ENCODE peak calls at places on chromosomes 1 and 21, in six cellular contexts. H is AG09309, M is lower lobe of right lung, W is heart right ventricle, Q is brain microvascular endothelial cell, U is B cell. I is an unnamed sample.
A peak's percentile ranks its signal among the peaks of the same experiment; 100 is the strongest.

GRCh38 chr1:42966688-42967609 is 8.3 kb upstream of the SLC2A1 start:
- DNase-seq in M (no peak), U (no peak), W (no peak), Q (peak; percentile 87), H (peak; percentile 84), I (no peak)

GRCh38 chr1:180734366-180734765 is 102.5 kb downstream of the XPR1 start:
- DNase-seq in M (no peak), Q (no peak), W (no peak), H (no peak), U (no peak), I (no peak)

GRCh38 chr1:175511496-175511895 is 231.9 kb downstream of the TNR start:
- DNase-seq in H (no peak), U (no peak), Q (no peak), W (no peak), M (no peak), I (no peak)

GRCh38 chr1:145720878-145721671 is 1.8 kb downstream of the CD160 start:
- DNase-seq in W (peak; percentile 74), M (peak; percentile 78), H (no peak), Q (peak; percentile 38), U (peak; percentile 62), I (peak; percentile 70)

GRCh38 chr1:3393987-3394920 is 60.2 kb upstream of the ARHGEF16 start:
- DNase-seq in U (no peak), H (no peak), Q (no peak), M (no peak), W (no peak), I (no peak)

GRCh38 chr1:18705811-18706210 is 75.2 kb downstream of the PAX7 start:
- DNase-seq in Q (no peak), U (no peak), W (no peak), M (no peak), H (no peak), I (no peak)

GRCh38 chr1:201845331-201846083 is 16.6 kb downstream of the IPO9 start:
- DNase-seq in H (no peak), W (no peak), M (no peak), Q (peak; percentile 36), U (no peak), I (no peak)

GRCh38 chr1:89363196-89363595 is 663 bp upstream of the GBP6 start:
- DNase-seq in H (no peak), U (no peak), W (no peak), Q (no peak), M (no peak), I (no peak)

GRCh38 chr1:100799954-100800612 is 80.5 kb downstream of the VCAM1 start:
- DNase-seq in M (no peak), H (no peak), U (no peak), W (no peak), Q (peak; percentile 37), I (no peak)

GRCh38 chr1:1232801-1233566 is 947 bp downstream of the B3GALT6 start:
- DNase-seq in Q (no peak), W (no peak), U (no peak), M (peak; percentile 60), H (no peak), I (no peak)

GRCh38 chr1:67308136-67308535 is 463 bp downstream of the IL12RB2 start:
- DNase-seq in M (no peak), Q (no peak), W (no peak), U (no peak), H (no peak), I (no peak)

GRCh38 chr1:63983391-63984256 is 209.8 kb downstream of the ROR1 start:
- DNase-seq in U (no peak), Q (no peak), H (no peak), W (no peak), M (no peak), I (no peak)

GRCh38 chr21:44765231-44766013 is 36.2 kb downstream of the UBE2G2 start:
- DNase-seq in M (no peak), Q (no peak), U (no peak), H (no peak), W (no peak), I (no peak)

GRCh38 chr1:203325004-203325417 is 19.7 kb downstream of the BTG2 start:
- DNase-seq in U (peak; percentile 89), W (no peak), H (no peak), M (no peak), Q (no peak), I (peak; percentile 35)

GRCh38 chr1:97143236-97143882 is 421.8 kb downstream of the PTBP2 start:
- DNase-seq in W (no peak), Q (no peak), H (no peak), U (no peak), M (no peak), I (no peak)

GRCh38 chr1:221768444-221769066 is 26.7 kb upstream of the DUSP10 start:
- DNase-seq in M (no peak), W (no peak), H (no peak), Q (no peak), U (no peak), I (no peak)

GRCh38 chr1:35369922-35370671 is 101.6 kb downstream of the ZMYM4 start:
- DNase-seq in U (no peak), Q (peak; percentile 68), W (peak; percentile 27), H (peak; percentile 27), M (no peak), I (no peak)

GRCh38 chr1:45339694-45340558 is at the start of the genes MUTYH and TOE1:
- DNase-seq in H (peak; percentile 51), Q (peak; percentile 91), U (peak; percentile 91), W (peak; percentile 93), M (peak; percentile 97), I (peak; percentile 89)
- TF ChIP-seq CTCF in H (no peak), Q (no peak), U (no peak), W (no peak), M (no peak), I (no peak)

GRCh38 chr1:193606035-193606434 is 419.6 kb upstream of the B3GALT2 start:
- DNase-seq in H (no peak), M (no peak), U (no peak), W (no peak), Q (no peak), I (no peak)

GRCh38 chr1:193614817-193615216 is 428.4 kb upstream of the B3GALT2 start:
- DNase-seq in W (no peak), M (no peak), H (no peak), U (no peak), Q (peak; percentile 69), I (no peak)

GRCh38 chr1:193614275-193614674 is 427.9 kb upstream of the B3GALT2 start:
- DNase-seq in U (no peak), W (no peak), H (no peak), Q (no peak), M (no peak), I (no peak)

GRCh38 chr1:193609592-193609991 is 423.2 kb upstream of the B3GALT2 start:
- DNase-seq in W (no peak), M (no peak), U (no peak), Q (no peak), H (no peak), I (no peak)
- TF ChIP-seq CTCF in W (no peak), M (no peak), U (no peak), Q (no peak), H (no peak), I (no peak)

DNA sequence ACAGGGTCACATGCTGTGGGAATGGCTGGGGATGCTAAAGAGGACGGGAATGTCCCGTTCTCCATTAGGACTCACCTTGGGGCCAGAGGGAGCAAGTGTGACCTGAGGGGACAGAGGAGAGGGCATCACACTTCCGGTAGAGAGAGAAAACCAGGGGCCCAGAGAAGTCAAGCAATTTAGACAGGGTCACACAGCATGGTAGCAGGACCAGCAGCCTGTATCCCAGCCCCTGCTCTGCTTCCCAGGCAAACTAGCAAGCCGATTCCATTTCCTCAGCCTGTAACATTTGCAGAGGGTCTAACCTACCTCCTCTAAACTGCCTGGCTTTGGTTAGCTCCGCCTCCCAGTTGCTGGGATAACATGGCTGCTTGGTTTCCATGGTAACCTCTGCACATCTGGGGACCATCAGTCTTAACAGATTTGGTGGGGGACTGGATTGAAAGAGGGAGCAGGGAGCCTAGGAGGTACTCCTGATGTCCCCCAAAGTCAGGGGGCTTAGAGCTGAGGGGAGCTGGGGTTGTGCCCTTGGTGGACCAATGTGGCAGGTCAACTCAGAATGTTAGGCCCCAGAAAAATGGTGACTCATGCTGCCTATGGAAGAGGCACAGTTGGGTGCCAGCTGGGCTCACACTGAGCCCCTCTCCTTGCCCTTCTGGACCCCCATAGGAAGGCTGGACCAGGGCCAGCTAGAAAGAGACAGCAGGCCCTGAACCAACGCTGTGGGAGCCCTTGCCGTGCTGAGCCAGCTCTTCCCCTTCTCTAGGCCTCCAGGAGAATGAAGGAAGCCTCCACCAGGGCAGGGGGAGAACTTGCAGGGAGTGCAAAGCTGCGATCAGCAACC is 9.5 kb downstream of the COL16A1 start:
- DNase-seq in W (no peak), Q (no peak), H (no peak), M (no peak), U (no peak), I (no peak)
- TF ChIP-seq CTCF in W (no peak), Q (no peak), H (no peak), M (no peak), U (no peak), I (no peak)

GRCh38 chr1:155226910-155227260 is 18.4 kb downstream of the MTX1 start:
- DNase-seq in M (peak; percentile 78), W (peak; percentile 55), H (no peak), Q (peak; percentile 39), U (no peak), I (peak; percentile 45)
- TF ChIP-seq CTCF in M (no peak), W (no peak), H (no peak), Q (no peak), U (peak; percentile 65), I (peak; percentile 31)